ENCODE peak calls at places on chromosomes 4 and X, in four cellular contexts. D, F, I and O are unnamed samples.

GRCh38 chr4:8914461-8915171 is 43.0 kb upstream of the HMX1 start:
- DNase-seq in F (peak), D (no peak), I (no peak), O (no peak)

GRCh38 chr4:40221744-40222143 is 24.9 kb downstream of the RHOH start:
- DNase-seq in F (no peak), D (no peak), I (no peak), O (no peak)

GRCh38 chr4:2962614-2963184 is 507 bp downstream of the NOP14 start:
- DNase-seq in F (peak), D (peak), I (peak), O (peak)

GRCh38 chr4:187687701-187688100 is 307.9 kb upstream of the ZFP42 start:
- DNase-seq in I (no peak), F (no peak), D (peak), O (peak)

GRCh38 chr4:145863191-145863590 is 75.4 kb downstream of the ZNF827 start:
- DNase-seq in F (no peak), I (no peak), D (no peak), O (no peak)

GRCh38 chrX:68834371-68835103 is 5.7 kb downstream of the EFNB1 start:
- DNase-seq in D (no peak), F (peak), I (no peak), O (no peak)

GRCh38 chr4:153940916-153941315 is 152.0 kb upstream of the SFRP2 start:
- DNase-seq in I (no peak), D (no peak), F (no peak), O (no peak)

GRCh38 chr4:77007358-77008230 is 58.0 kb downstream of the SEPTIN11 start:
- DNase-seq in I (no peak), D (peak), F (no peak), O (peak)

GRCh38 chrX:129058405-129058804 is 464.9 kb downstream of the SMARCA1 start:
- DNase-seq in I (no peak), F (no peak), D (no peak), O (peak)

GRCh38 chrX:1451676-1452496 is 823 bp downstream of the ASMTL start:
- DNase-seq in I (no peak), F (no peak), D (no peak), O (no peak)

GRCh38 chr4:138897818-138898226 is 117.8 kb upstream of the NOCT start:
- DNase-seq in F (no peak), I (no peak), D (peak), O (peak)

GRCh38 chr4:143156853-143157252 is 27.9 kb upstream of the USP38 start:
- DNase-seq in D (no peak), I (no peak), F (no peak), O (no peak)
- H3K4ac ChIP-seq in D (no peak), I (no peak), F (no peak), O (no peak)

DNA sequence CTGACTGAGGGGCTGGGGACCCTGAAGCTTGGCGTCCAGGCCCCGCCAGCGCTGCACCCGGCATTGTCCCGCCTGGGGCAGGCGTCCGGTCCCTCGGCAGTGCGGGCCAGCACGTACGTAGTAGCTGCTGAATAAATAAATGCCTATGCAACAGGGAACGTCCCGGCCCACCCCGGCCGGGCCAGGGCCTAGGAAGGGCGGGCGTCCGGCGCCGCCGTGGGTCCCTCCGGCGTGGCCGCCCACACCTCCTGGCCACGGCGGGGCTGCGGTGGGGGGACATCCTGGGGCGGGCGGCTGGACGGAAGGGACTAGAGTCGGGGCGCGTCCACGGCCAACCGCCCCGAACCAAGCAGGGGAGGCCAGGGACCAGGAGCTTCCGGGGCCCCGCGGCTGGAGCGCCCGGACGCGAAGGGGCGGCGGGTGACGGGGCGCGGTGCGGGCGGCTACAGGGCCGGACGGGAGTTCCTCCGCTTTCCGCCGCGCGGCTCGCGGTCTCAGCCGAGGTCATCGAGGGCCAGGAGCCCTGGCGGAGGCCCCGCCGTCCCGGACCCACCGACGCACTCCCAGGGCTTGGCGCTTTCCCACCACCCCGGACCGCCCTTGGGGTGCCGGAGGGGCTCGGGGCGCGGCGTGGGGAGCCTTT is 856 bp upstream of the WWC2 start:
- DNase-seq in D (peak), F (no peak), I (peak), O (peak)
- H3K4ac ChIP-seq in D (peak), F (no peak), I (peak), O (peak)

DNA sequence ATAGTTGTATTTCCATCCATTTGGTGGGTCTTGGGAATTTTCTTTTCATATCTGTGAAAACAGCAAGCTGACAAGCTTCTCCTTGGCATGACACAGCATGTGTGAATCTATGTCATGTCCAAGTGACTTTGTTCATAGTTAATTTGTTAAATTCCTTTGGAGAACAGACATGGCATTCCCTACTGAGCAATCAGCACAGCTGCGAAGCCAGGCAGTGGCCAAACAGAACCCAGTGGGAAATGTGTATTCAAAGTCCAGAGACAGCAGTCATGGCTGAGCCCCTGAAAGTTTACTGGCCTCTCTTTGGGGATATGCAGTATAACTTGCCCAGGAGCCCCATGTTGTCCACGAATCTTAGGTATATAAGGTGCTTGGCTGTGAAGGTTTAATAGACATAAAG is 474.7 kb downstream of the NKX6-1 start:
- DNase-seq in F (no peak), D (no peak), I (no peak), O (no peak)
- H3K4ac ChIP-seq in F (no peak), D (no peak), I (no peak), O (no peak)

GRCh38 chr4:1245481-1246051 is 3.4 kb downstream of the CTBP1 start:
- DNase-seq in D (no peak), F (no peak), I (no peak), O (no peak)
- H3K4ac ChIP-seq in D (no peak), F (no peak), I (no peak), O (peak)